ENCODE peak calls at places on chromosomes 13 and 19, in seven cellular contexts. B, D, K, N, E, H and M are unnamed samples.

GRCh38 chr13:73275163-73275562 is 216.4 kb downstream of the KLF5 start:
- DNase-seq in B (no peak), D (no peak), K (no peak), N (no peak), E (no peak), H (no peak), M (no peak)

GRCh38 chr19:33424181-33424580 is 50.7 kb downstream of the CEBPG start:
- DNase-seq in B (no peak), D (no peak), K (no peak), N (no peak), E (no peak), H (no peak), M (no peak)

GRCh38 chr13:105952233-105952767 is 583.2 kb downstream of the EFNB2 start:
- DNase-seq in B (no peak), D (no peak), K (no peak), N (no peak), E (no peak), H (no peak), M (no peak)

GRCh38 chr19:50777830-50778303 is 7.6 kb downstream of the GPR32 start:
- DNase-seq in B (no peak), D (no peak), K (peak), N (no peak), E (peak), H (no peak), M (no peak)

GRCh38 chr13:28322256-28322895 is 172.6 kb downstream of the FLT1 start:
- DNase-seq in B (peak), D (no peak), K (no peak), N (no peak), E (no peak), H (no peak), M (no peak)

GRCh38 chr19:10800488-10800887 is 35.5 kb downstream of the TMED1 start:
- DNase-seq in B (no peak), D (no peak), K (no peak), N (no peak), E (no peak), H (no peak), M (no peak)

GRCh38 chr13:31092631-31093030 is 69.1 kb downstream of the HSPH1 start:
- DNase-seq in B (no peak), D (no peak), K (no peak), N (no peak), E (no peak), H (no peak), M (no peak)

GRCh38 chr13:40096357-40096911 is 441.0 kb downstream of the COG6 start:
- DNase-seq in B (no peak), D (no peak), K (no peak), N (no peak), E (no peak), H (no peak), M (no peak)

GRCh38 chr19:18491995-18492953 is 29.6 kb downstream of the ELL start:
- DNase-seq in B (no peak), D (no peak), K (no peak), N (no peak), E (no peak), H (no peak), M (no peak)

GRCh38 chr13:110396913-110397379 is 89.9 kb downstream of the COL4A2 start:
- DNase-seq in B (peak), D (no peak), K (no peak), N (no peak), E (no peak), H (peak), M (no peak)

GRCh38 chr13:32737679-32738078 is 151.4 kb downstream of the PDS5B start:
- DNase-seq in B (no peak), D (no peak), K (no peak), N (no peak), E (no peak), H (no peak), M (no peak)

GRCh38 chr19:11480081-11480926 is 542 bp downstream of the ELAVL3 start:
- DNase-seq in B (no peak), D (no peak), K (peak), N (no peak), E (peak), H (no peak), M (no peak)

GRCh38 chr13:30564489-30564888 is 53.2 kb upstream of the USPL1 start:
- DNase-seq in B (no peak), D (no peak), K (no peak), N (no peak), E (no peak), H (no peak), M (no peak)

GRCh38 chr13:51822106-51822840 is 18.3 kb upstream of the DHRS12 start:
- DNase-seq in B (no peak), D (no peak), K (no peak), N (no peak), E (no peak), H (no peak), M (no peak)

GRCh38 chr13:30873519-30873918 is 32.6 kb upstream of the MEDAG start:
- DNase-seq in B (no peak), D (no peak), K (no peak), N (no peak), E (peak), H (no peak), M (no peak)

GRCh38 chr13:19587635-19588300 is 26.4 kb upstream of the TPTE2 start:
- DNase-seq in B (no peak), D (peak), K (no peak), N (no peak), E (no peak), H (no peak), M (peak)

GRCh38 chr13:40585911-40586471 is 80.5 kb downstream of the FOXO1 start:
- DNase-seq in B (no peak), D (no peak), K (no peak), N (no peak), E (no peak), H (no peak), M (peak)

GRCh38 chr19:17863520-17864182 is 3.9 kb downstream of the RPL18A start:
- DNase-seq in B (no peak), D (no peak), K (no peak), N (no peak), E (no peak), H (peak), M (no peak)

GRCh38 chr19:46635920-46636761 is at the start of gene GNG8:
- DNase-seq in B (no peak), D (no peak), K (peak), N (no peak), E (no peak), H (no peak), M (no peak)

GRCh38 chr13:27638521-27638920 is 16.8 kb downstream of the POLR1D start:
- DNase-seq in B (no peak), D (no peak), K (no peak), N (no peak), E (no peak), H (no peak), M (no peak)

GRCh38 chr13:68199271-68199670 is 969.1 kb upstream of the PCDH9 start:
- DNase-seq in B (no peak), D (no peak), K (no peak), N (no peak), E (no peak), H (no peak), M (no peak)

GRCh38 chr19:19634516-19635312 is 6.7 kb upstream of the LPAR2 start:
- DNase-seq in B (no peak), D (no peak), K (no peak), N (no peak), E (no peak), H (no peak), M (no peak)

GRCh38 chr13:33480561-33480960 is 195.0 kb upstream of the STARD13 start:
- DNase-seq in B (no peak), D (no peak), K (no peak), N (no peak), E (no peak), H (no peak), M (no peak)

GRCh38 chr19:15304140-15304705 is 28.1 kb downstream of the BRD4 start:
- DNase-seq in B (no peak), D (no peak), K (no peak), N (no peak), E (no peak), H (no peak), M (no peak)

DNA sequence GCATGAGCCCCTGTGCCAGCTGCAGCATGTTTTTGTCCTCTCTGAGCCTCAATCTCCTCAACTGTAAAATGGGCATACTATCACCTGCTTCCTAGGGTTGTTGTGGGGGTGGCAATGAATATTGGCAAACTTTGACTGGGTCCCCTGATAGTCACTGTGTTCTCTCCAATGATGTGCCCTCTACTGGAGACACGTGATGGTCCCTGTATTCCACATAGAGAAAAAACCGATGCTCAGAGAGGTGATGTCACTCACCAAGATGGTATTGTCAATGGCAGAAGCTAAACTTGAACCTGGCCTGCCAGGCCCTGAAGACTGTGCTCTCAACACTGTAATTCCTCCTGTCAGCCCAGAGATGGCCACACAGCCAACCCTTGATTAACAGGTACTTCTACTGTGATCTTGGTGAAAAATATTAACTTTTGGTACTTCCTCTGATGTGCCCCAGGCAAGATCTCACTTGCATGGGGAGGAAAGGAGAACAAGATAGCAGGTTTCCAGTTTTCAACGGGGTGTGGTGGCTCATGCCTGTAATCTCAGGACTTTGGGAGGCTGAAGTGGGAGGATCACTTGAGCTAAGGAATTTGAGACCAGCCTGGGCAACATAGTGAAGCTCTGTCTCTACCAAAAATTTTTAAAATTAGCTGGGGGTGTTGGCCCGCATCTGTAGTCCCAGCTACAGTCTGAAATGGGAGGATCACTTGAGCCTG is 3.6 kb downstream of the CEACAM20 start:
- DNase-seq in B (no peak), D (no peak), K (no peak), N (no peak), E (no peak), H (no peak), M (no peak)
- TF ChIP-seq CTCF in B (no peak), D (no peak), K (no peak), N (no peak), E (no peak), H (no peak), M (no peak)

GRCh38 chr13:69556540-69557196 is 551.0 kb upstream of the ATXN8OS start:
- DNase-seq in B (no peak), D (no peak), K (no peak), N (no peak), E (no peak), H (no peak), M (no peak)
- TF ChIP-seq CTCF in B (no peak), D (no peak), K (no peak), N (no peak), E (no peak), H (no peak), M (no peak)

GRCh38 chr19:35785087-35785627 is 9.8 kb downstream of the ARHGAP33 start:
- DNase-seq in B (no peak), D (no peak), K (no peak), N (no peak), E (no peak), H (no peak), M (no peak)
- TF ChIP-seq CTCF in B (no peak), D (no peak), K (no peak), N (no peak), E (no peak), H (no peak), M (no peak)

GRCh38 chr19:3039641-3040077 is 10.6 kb upstream of the TLE2 start:
- DNase-seq in B (no peak), D (no peak), K (no peak), N (no peak), E (no peak), H (no peak), M (no peak)
- TF ChIP-seq CTCF in B (no peak), D (no peak), K (no peak), N (no peak), E (no peak), H (no peak), M (no peak)

GRCh38 chr13:43669101-43669500 is 117.7 kb downstream of the ENOX1 start:
- DNase-seq in B (no peak), D (no peak), K (no peak), N (no peak), E (no peak), H (no peak), M (no peak)
- TF ChIP-seq CTCF in B (no peak), D (no peak), K (no peak), N (no peak), E (no peak), H (no peak), M (no peak)

GRCh38 chr19:7624810-7625209 is 4.5 kb downstream of the XAB2 start:
- DNase-seq in B (no peak), D (no peak), K (no peak), N (no peak), E (no peak), H (no peak), M (no peak)

GRCh38 chr19:7627166-7627565 is 2.2 kb downstream of the XAB2 start:
- DNase-seq in B (no peak), D (no peak), K (no peak), N (no peak), E (no peak), H (no peak), M (no peak)

GRCh38 chr19:7625763-7626372 is 3.5 kb downstream of the XAB2 start:
- DNase-seq in B (no peak), D (no peak), K (no peak), N (no peak), E (no peak), H (no peak), M (no peak)

GRCh38 chr19:7622933-7623685 is 6.2 kb downstream of the XAB2 start:
- DNase-seq in B (no peak), D (no peak), K (peak), N (no peak), E (no peak), H (no peak), M (peak)

GRCh38 chr19:7623725-7624603 is 5.4 kb downstream of the XAB2 start:
- DNase-seq in B (no peak), D (no peak), K (no peak), N (no peak), E (no peak), H (no peak), M (no peak)
- TF ChIP-seq CTCF in B (no peak), D (no peak), K (no peak), N (no peak), E (no peak), H (no peak), M (no peak)

GRCh38 chr19:53947624-53948023 is 15.1 kb upstream of the CACNG8 start:
- DNase-seq in B (no peak), D (no peak), K (no peak), N (no peak), E (no peak), H (no peak), M (no peak)
- TF ChIP-seq CTCF in B (no peak), D (no peak), K (no peak), N (no peak), E (peak), H (peak), M (no peak)